ENCODE peak calls at places on chromosomes 2 and 18, in eight cellular contexts. K is Peyer's patch; X is BJ; Z is MCF 10A; J is AG08395; Q is NCI-H1417; M is stimulated activated CD4-positive, alpha-beta T cell treated with anti-CD3 and anti-CD28 coated beads, Interleukin-2, amount 100 ng/mL, for 48 hours; P is activated T-helper 1 cell treated with anti-CD3 and anti-CD28 coated beads, Interleukin-2, amount 50 U/mL, for 16 hours. S is an unnamed sample.

GRCh38 chr2:190366248-190366753 is 22.9 kb downstream of the INPP1 start:
- DNase-seq in K (no peak), X (no peak), Z (no peak), J (no peak), Q (no peak), M (no peak), P (no peak), S (no peak)

GRCh38 chr2:120896126-120896525 is 160.5 kb downstream of the GLI2 start:
- DNase-seq in K (no peak), X (no peak), Z (no peak), J (no peak), Q (no peak), M (no peak), P (no peak), S (no peak)

GRCh38 chr2:217402622-217403383 is 542.9 kb upstream of the TNP1 start:
- DNase-seq in K (no peak), X (no peak), Z (peak), J (no peak), Q (no peak), M (no peak), P (no peak), S (no peak)

GRCh38 chr2:137255990-137256389 is 490.6 kb downstream of the THSD7B start:
- DNase-seq in K (no peak), X (peak), Z (peak), J (peak), Q (no peak), M (no peak), P (no peak), S (no peak)

GRCh38 chr18:40124107-40124506 is 1830.9 kb upstream of the PIK3C3 start:
- DNase-seq in K (no peak), X (no peak), Z (peak), J (no peak), Q (no peak), M (no peak), P (no peak), S (no peak)

GRCh38 chr2:98191880-98192279 is 104.9 kb downstream of the VWA3B start:
- DNase-seq in K (no peak), X (no peak), Z (no peak), J (no peak), Q (no peak), M (no peak), P (no peak), S (no peak)

GRCh38 chr2:186460465-186460864 is 25.6 kb upstream of the ZC3H15 start:
- DNase-seq in K (no peak), X (no peak), Z (peak), J (no peak), Q (peak), M (no peak), P (no peak), S (no peak)

GRCh38 chr2:8303322-8303832 is 378.5 kb upstream of the ID2 start:
- DNase-seq in K (peak), X (no peak), Z (no peak), J (no peak), Q (no peak), M (peak), P (peak), S (peak)

GRCh38 chr2:231611273-231612198 is 18.9 kb downstream of the TEX44 start:
- DNase-seq in K (no peak), X (peak), Z (peak), J (peak), Q (no peak), M (peak), P (peak), S (no peak)

GRCh38 chr2:46184794-46185583 is 112.2 kb upstream of the EPAS1 start:
- DNase-seq in K (no peak), X (no peak), Z (no peak), J (no peak), Q (no peak), M (no peak), P (no peak), S (no peak)

GRCh38 chr2:8737571-8738175 is 55.8 kb downstream of the ID2 start:
- DNase-seq in K (no peak), X (peak), Z (no peak), J (peak), Q (no peak), M (no peak), P (no peak), S (no peak)

GRCh38 chr2:120624056-120624737 is 111.5 kb upstream of the GLI2 start:
- DNase-seq in K (no peak), X (no peak), Z (no peak), J (no peak), Q (no peak), M (no peak), P (no peak), S (no peak)

GRCh38 chr2:100756704-100757103 is 63.2 kb upstream of the NPAS2 start:
- DNase-seq in K (no peak), X (no peak), Z (peak), J (no peak), Q (no peak), M (no peak), P (no peak), S (no peak)

GRCh38 chr2:223465793-223466192 is 136.4 kb downstream of the SCG2 start:
- DNase-seq in K (peak), X (peak), Z (peak), J (peak), Q (no peak), M (no peak), P (no peak), S (no peak)

GRCh38 chr2:224252601-224253000 is 149.3 kb downstream of the FAM124B start:
- DNase-seq in K (no peak), X (peak), Z (no peak), J (peak), Q (no peak), M (no peak), P (no peak), S (no peak)

GRCh38 chr2:234047361-234047760 is 3.1 kb upstream of the SPP2 start:
- DNase-seq in K (no peak), X (no peak), Z (no peak), J (no peak), Q (no peak), M (no peak), P (no peak), S (no peak)

GRCh38 chr18:10232062-10232461 is 222.4 kb upstream of the APCDD1 start:
- DNase-seq in K (no peak), X (no peak), Z (no peak), J (no peak), Q (peak), M (no peak), P (no peak), S (no peak)

GRCh38 chr2:236177604-236177966 is 9.4 kb upstream of the GBX2 start:
- DNase-seq in K (no peak), X (no peak), Z (no peak), J (peak), Q (peak), M (peak), P (no peak), S (no peak)

GRCh38 chr18:34098109-34098508 is 126.6 kb downstream of the NOL4 start:
- DNase-seq in K (no peak), X (no peak), Z (no peak), J (no peak), Q (no peak), M (no peak), P (no peak), S (no peak)

GRCh38 chr18:63237486-63237885 is 82.1 kb downstream of the BCL2 start:
- DNase-seq in K (no peak), X (no peak), Z (peak), J (peak), Q (no peak), M (no peak), P (no peak), S (no peak)

GRCh38 chr2:237073552-237073951 is 12.1 kb upstream of the COPS8 start:
- DNase-seq in K (no peak), X (peak), Z (no peak), J (peak), Q (no peak), M (no peak), P (no peak), S (no peak)

GRCh38 chr18:9851511-9851910 is 34.3 kb upstream of the TXNDC2 start:
- DNase-seq in K (no peak), X (no peak), Z (peak), J (no peak), Q (no peak), M (no peak), P (no peak), S (no peak)

GRCh38 chr2:10812362-10813084 is at the start of gene PDIA6:
- DNase-seq in K (peak), X (peak), Z (peak), J (peak), Q (peak), M (peak), P (peak), S (peak)

GRCh38 chr2:196291873-196292800 is 120.8 kb upstream of the STK17B start:
- DNase-seq in K (peak), X (no peak), Z (peak), J (no peak), Q (no peak), M (no peak), P (no peak), S (no peak)

GRCh38 chr18:8757598-8757997 is 52.2 kb downstream of the MTCL1 start:
- DNase-seq in K (no peak), X (no peak), Z (no peak), J (no peak), Q (no peak), M (no peak), P (no peak), S (no peak)

GRCh38 chr2:216373896-216374295 is 1.6 kb upstream of the MARCHF4 start:
- DNase-seq in K (no peak), X (no peak), Z (no peak), J (no peak), Q (no peak), M (no peak), P (no peak), S (no peak)

GRCh38 chr2:45872211-45872610 is 220.7 kb downstream of the PRKCE start:
- DNase-seq in K (no peak), X (no peak), Z (no peak), J (no peak), Q (no peak), M (no peak), P (no peak), S (no peak)

GRCh38 chr2:144849612-144850011 is 329.7 kb upstream of the ZEB2 start:
- DNase-seq in K (no peak), X (no peak), Z (no peak), J (no peak), Q (no peak), M (no peak), P (no peak), S (no peak)

GRCh38 chr2:230758566-230759480 is 46.2 kb downstream of the CAB39 start:
- DNase-seq in K (no peak), X (peak), Z (peak), J (peak), Q (no peak), M (no peak), P (no peak), S (no peak)

GRCh38 chr18:78640596-78640995 is 339.0 kb upstream of the SALL3 start:
- DNase-seq in K (no peak), X (no peak), Z (no peak), J (no peak), Q (no peak), M (no peak), P (no peak), S (no peak)

GRCh38 chr2:118822015-118822414 is 25.4 kb downstream of the EN1 start:
- DNase-seq in K (no peak), X (no peak), Z (no peak), J (no peak), Q (no peak), M (no peak), P (no peak), S (no peak)

GRCh38 chr18:2547477-2548087 is 23.7 kb downstream of the METTL4 start:
- DNase-seq in K (no peak), X (no peak), Z (peak), J (peak), Q (peak), M (no peak), P (no peak), S (no peak)

GRCh38 chr18:46098616-46098933 is 479 bp upstream of the ATP5F1A start:
- DNase-seq in K (no peak), X (no peak), Z (no peak), J (no peak), Q (peak), M (peak), P (no peak), S (no peak)

GRCh38 chr18:46166261-46166970 is 62.2 kb downstream of the HAUS1 start:
- DNase-seq in K (no peak), X (no peak), Z (no peak), J (no peak), Q (no peak), M (no peak), P (no peak), S (no peak)

GRCh38 chr2:2116657-2117056 is 214.4 kb downstream of the MYT1L start:
- DNase-seq in K (no peak), X (no peak), Z (no peak), J (no peak), Q (no peak), M (no peak), P (no peak), S (no peak)

GRCh38 chr2:102357975-102358374 is 2.4 kb downstream of the IL18R1 start:
- DNase-seq in K (no peak), X (no peak), Z (no peak), J (no peak), Q (no peak), M (no peak), P (no peak), S (no peak)

S was measured in activated CD4-positive, CD25-positive, alpha-beta regulatory T cell.